ENCODE peak calls at places on chromosome 17, in four cellular contexts. Q is adrenal gland; T is CD8-positive, alpha-beta memory T cell; N is MM.1S. X is an unnamed sample.

GRCh38 chr17:35846055-35846809 is 22.5 kb downstream of the HEATR9 start:
- DNase-seq in Q (no peak), T (no peak), N (no peak), X (no peak)

GRCh38 chr17:74295625-74296547 is 21.9 kb downstream of the DNAI2 start:
- DNase-seq in Q (peak; percentile 72), T (no peak), N (no peak), X (peak; percentile 45)

GRCh38 chr17:65371702-65372101 is 189.7 kb downstream of the AXIN2 start:
- DNase-seq in Q (no peak), T (no peak), N (no peak), X (no peak)

GRCh38 chr17:79851461-79851817 is 12.2 kb upstream of the CBX4 start:
- DNase-seq in Q (no peak), T (no peak), N (no peak), X (peak; percentile 85)

GRCh38 chr17:74042744-74043486 is 160.6 kb upstream of the RPL38 start:
- DNase-seq in Q (peak; percentile 90), T (no peak), N (no peak), X (peak; percentile 94)

GRCh38 chr17:43599835-43600234 is 53.7 kb upstream of the ETV4 start:
- DNase-seq in Q (peak; percentile 77), T (no peak), N (no peak), X (no peak)

GRCh38 chr17:57327176-57327970 is 71.0 kb downstream of the MSI2 start:
- DNase-seq in Q (peak; percentile 59), T (no peak), N (no peak), X (no peak)

GRCh38 chr17:2400877-2401425 is at the start of gene MNT:
- DNase-seq in Q (peak; percentile 95), T (peak; percentile 97), N (peak; percentile 94), X (peak; percentile 78)

GRCh38 chr17:16512011-16512410 is 20.0 kb upstream of the LRRC75A start:
- DNase-seq in Q (no peak), T (no peak), N (no peak), X (no peak)

GRCh38 chr17:32323784-32324590 is 18.0 kb downstream of the C17orf75 start:
- DNase-seq in Q (peak; percentile 69), T (no peak), N (peak; percentile 61), X (peak; percentile 22)

GRCh38 chr17:61486135-61487120 is 34.2 kb downstream of the TBX4 start:
- DNase-seq in Q (no peak), T (no peak), N (no peak), X (no peak)

GRCh38 chr17:66025551-66025950 is 166.4 kb downstream of the CEP112 start:
- DNase-seq in Q (no peak), T (no peak), N (no peak), X (no peak)

GRCh38 chr17:78361227-78361683 is 1.4 kb upstream of the SOCS3 start:
- DNase-seq in Q (no peak), T (no peak), N (no peak), X (no peak)

GRCh38 chr17:28958820-28959455 is 7.6 kb upstream of the PHF12 start:
- DNase-seq in Q (no peak), T (no peak), N (no peak), X (no peak)

GRCh38 chr17:81157848-81158687 is 7.2 kb upstream of the PVALEF start:
- DNase-seq in Q (no peak), T (no peak), N (no peak), X (no peak)

GRCh38 chr17:30543456-30543855 is 66.2 kb downstream of the GOSR1 start:
- DNase-seq in Q (no peak), T (no peak), N (no peak), X (no peak)

GRCh38 chr17:55540414-55541091 is 29.3 kb upstream of the SMIM36 start:
- DNase-seq in Q (no peak), T (no peak), N (no peak), X (peak; percentile 26)

GRCh38 chr17:17387017-17387416 is 83.8 kb downstream of the NT5M start:
- DNase-seq in Q (no peak), T (no peak), N (no peak), X (peak; percentile 58)

GRCh38 chr17:12691173-12691572 is 25.5 kb downstream of the MYOCD start:
- DNase-seq in Q (no peak), T (no peak), N (no peak), X (no peak)

GRCh38 chr17:80117491-80118401 is 16.4 kb downstream of the GAA start:
- DNase-seq in Q (no peak), T (no peak), N (no peak), X (no peak)

GRCh38 chr17:917391-917811 is 62.2 kb downstream of the NXN start:
- DNase-seq in Q (no peak), T (no peak), N (no peak), X (no peak)
- H3K27ac ChIP-seq in Q (no peak overlapping the region), T (no peak overlapping the region), N (no peak overlapping the region), X (no peak overlapping the region)

GRCh38 chr17:50426472-50426782 is 409 bp downstream of the ACSF2 start:
- DNase-seq in Q (no peak), T (no peak), N (no peak), X (no peak)
- H3K27ac ChIP-seq in Q (peak overlapping the region; percentile 75), T (peak overlapping the region; percentile 60), N (peak overlapping the region; percentile 41), X (peak overlapping the region; percentile 87)

DNA sequence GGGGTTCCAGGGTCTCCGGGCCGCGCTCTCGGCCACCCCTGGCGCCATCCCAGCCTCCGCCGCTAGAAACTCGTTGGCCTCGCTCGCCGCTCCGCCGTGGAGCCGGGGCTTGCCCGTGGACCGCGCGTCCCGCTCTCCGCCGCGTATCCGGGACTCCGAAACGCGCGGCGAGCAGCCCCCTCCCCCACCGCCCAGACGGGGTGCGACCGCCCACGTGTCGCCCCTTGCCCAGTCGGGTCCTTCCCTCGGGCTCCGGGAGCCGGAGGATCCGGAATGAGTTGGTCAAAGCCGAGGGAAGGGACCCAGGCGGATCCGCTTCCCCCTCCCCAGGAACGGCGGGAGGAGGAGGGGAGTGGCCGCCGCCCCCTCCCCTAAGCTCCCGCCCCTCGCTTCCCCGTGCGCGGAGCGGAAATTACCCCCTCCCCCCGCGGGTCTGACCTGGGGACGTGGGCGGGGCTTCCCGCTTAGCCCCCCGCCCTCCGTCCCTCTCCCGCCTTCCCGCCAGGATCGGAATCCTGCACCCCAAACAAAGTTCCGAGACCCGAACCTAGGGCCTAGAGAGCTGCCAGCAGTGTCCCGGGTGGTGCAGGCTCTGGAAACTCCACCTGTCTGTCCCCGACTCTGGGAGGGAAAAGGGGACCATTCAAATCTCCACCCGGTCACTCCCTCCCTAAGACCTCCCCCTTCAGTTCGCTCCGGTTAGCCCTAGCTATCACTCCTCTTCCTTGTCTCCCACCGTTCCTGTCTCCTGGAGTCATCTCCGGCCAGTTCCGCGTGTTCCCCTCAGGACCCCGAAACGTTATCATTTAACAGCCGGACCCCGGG is 1.1 kb upstream of the IGF2BP1 start:
- DNase-seq in Q (no peak), T (no peak), N (no peak), X (no peak)
- H3K27ac ChIP-seq in Q (no peak overlapping the region), T (peak overlapping the region; percentile 76), N (no peak overlapping the region), X (no peak overlapping the region)

GRCh38 chr17:18967806-18968744 is 16.1 kb downstream of the SLC5A10 start:
- DNase-seq in Q (no peak), T (no peak), N (no peak), X (no peak)
- H3K27ac ChIP-seq in Q (no peak overlapping the region), T (no peak overlapping the region), N (no peak overlapping the region), X (peak overlapping the region; percentile 78)

DNA sequence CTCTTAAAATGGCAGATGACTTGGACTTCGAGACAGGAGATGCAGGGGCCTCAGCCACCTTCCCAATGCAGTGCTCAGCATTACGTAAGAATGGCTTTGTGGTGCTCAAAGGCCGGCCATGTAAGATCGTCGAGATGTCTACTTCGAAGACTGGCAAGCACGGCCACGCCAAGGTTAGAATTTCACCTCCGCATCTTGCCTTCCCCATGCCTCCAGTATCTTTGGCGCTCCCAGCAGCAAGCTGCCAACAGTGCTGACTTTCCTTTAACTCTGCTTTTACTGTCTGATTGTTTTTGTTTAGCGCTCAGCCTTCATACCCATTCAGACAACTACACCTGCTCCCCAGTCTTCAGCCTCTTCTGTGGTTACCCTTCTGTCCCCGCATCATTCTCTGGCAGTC is 2.2 kb downstream of the EIF5A start:
- DNase-seq in Q (no peak), T (no peak), N (no peak), X (no peak)
- H3K27ac ChIP-seq in Q (peak overlapping the region; percentile 98), T (peak overlapping the region; percentile 98), N (peak overlapping the region; percentile 100), X (peak overlapping the region; percentile 96)

GRCh38 chr17:48928876-48929811 is 15.5 kb downstream of the SNF8 start:
- DNase-seq in Q (no peak), T (no peak), N (no peak), X (no peak)
- H3K27ac ChIP-seq in Q (peak overlapping the region; percentile 62), T (no peak overlapping the region), N (no peak overlapping the region), X (no peak overlapping the region)

DNA sequence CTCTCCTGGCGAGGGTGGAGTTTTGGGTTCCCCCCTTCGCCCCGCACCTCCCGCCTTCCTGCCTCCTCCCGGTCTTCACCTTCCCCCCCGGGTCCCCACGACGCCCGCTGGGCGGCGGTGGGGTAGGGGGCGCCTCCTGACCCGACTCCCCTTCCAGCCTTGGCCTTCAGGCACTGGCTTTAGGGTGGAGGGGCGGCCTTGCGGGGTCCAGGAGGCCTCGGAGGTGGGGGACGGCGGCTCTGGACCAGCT is 2.4 kb downstream of the SLC16A3 start:
- DNase-seq in Q (no peak), T (no peak), N (no peak), X (no peak)
- H3K27ac ChIP-seq in Q (peak overlapping the region; percentile 82), T (peak overlapping the region; percentile 73), N (no peak overlapping the region), X (peak overlapping the region; percentile 76)

X was measured in epithelial cell of prostate.